ENCODE peak calls at places on chromosomes 7 and 10, in eight cellular contexts. T is right cardiac atrium, Y is astrocyte, D is sigmoid colon, B is foreskin fibroblast, W is PC-3, R is aorta, Z is body of pancreas. U is an unnamed sample.

GRCh38 chr7:158468225-158468624 is 119.4 kb downstream of the PTPRN2 start:
- DNase-seq in T (no peak), Y (no peak), D (no peak), B (no peak), W (no peak), R (no peak), Z (no peak), U (no peak)

GRCh38 chr7:95238252-95238938 is 85.9 kb downstream of the PON1 start:
- DNase-seq in T (no peak), Y (no peak), D (no peak), B (no peak), W (no peak), R (no peak), Z (no peak), U (no peak)

GRCh38 chr7:44395067-44395466 is 69.7 kb upstream of the CAMK2B start:
- DNase-seq in T (no peak), Y (no peak), D (no peak), B (no peak), W (no peak), R (no peak), Z (no peak), U (no peak)

GRCh38 chr10:133365461-133366129 is 7.6 kb downstream of the ECHS1 start:
- DNase-seq in T (no peak), Y (no peak), D (no peak), B (no peak), W (no peak), R (no peak), Z (no peak), U (no peak)

GRCh38 chr10:54843085-54843646 is 42.1 kb upstream of the PCDH15 start:
- DNase-seq in T (no peak), Y (no peak), D (no peak), B (no peak), W (no peak), R (no peak), Z (peak), U (no peak)

GRCh38 chr10:15182541-15183207 is 14.2 kb upstream of the NMT2 start:
- DNase-seq in T (no peak), Y (no peak), D (no peak), B (no peak), W (no peak), R (no peak), Z (no peak), U (no peak)

GRCh38 chr7:29485376-29486190 is 78.1 kb upstream of the PRR15 start:
- DNase-seq in T (no peak), Y (no peak), D (no peak), B (no peak), W (no peak), R (no peak), Z (no peak), U (no peak)

GRCh38 chr10:60798031-60798430 is 19.8 kb downstream of the CDK1 start:
- DNase-seq in T (no peak), Y (no peak), D (no peak), B (no peak), W (peak), R (no peak), Z (no peak), U (no peak)

GRCh38 chr10:44386546-44387052 is 1.7 kb upstream of the CXCL12 start:
- DNase-seq in T (peak), Y (no peak), D (peak), B (peak), W (peak), R (peak), Z (peak), U (peak)

GRCh38 chr7:123624527-123625183 is 23.0 kb downstream of the ASB15 start:
- DNase-seq in T (peak), Y (no peak), D (no peak), B (no peak), W (peak), R (peak), Z (peak), U (peak)

GRCh38 chr7:31883761-31884164 is 186.4 kb downstream of the PDE1C start:
- DNase-seq in T (peak), Y (peak), D (no peak), B (no peak), W (peak), R (no peak), Z (no peak), U (no peak)

GRCh38 chr10:103542764-103543616 is 49.5 kb downstream of the NEURL1 start:
- DNase-seq in T (peak), Y (peak), D (no peak), B (peak), W (peak), R (peak), Z (peak), U (no peak)

GRCh38 chr10:92822060-92822634 is 26.2 kb upstream of the EXOC6 start:
- DNase-seq in T (no peak), Y (peak), D (no peak), B (peak), W (peak), R (no peak), Z (no peak), U (no peak)

GRCh38 chr7:38704041-38704547 is 72.9 kb upstream of the AMPH start:
- DNase-seq in T (no peak), Y (no peak), D (no peak), B (no peak), W (peak), R (no peak), Z (no peak), U (no peak)

GRCh38 chr10:68327889-68328786 is 3.7 kb upstream of the HNRNPH3 start:
- DNase-seq in T (no peak), Y (peak), D (no peak), B (peak), W (no peak), R (no peak), Z (no peak), U (no peak)

GRCh38 chr10:89805599-89806013 is 104.2 kb downstream of the KIF20B start:
- DNase-seq in T (no peak), Y (no peak), D (no peak), B (no peak), W (no peak), R (no peak), Z (no peak), U (no peak)

GRCh38 chr7:43737467-43738127 is 8.3 kb upstream of the COA1 start:
- DNase-seq in T (no peak), Y (no peak), D (no peak), B (no peak), W (no peak), R (no peak), Z (no peak), U (no peak)

GRCh38 chr7:150903627-150904026 is 51.3 kb downstream of the AOC1 start:
- DNase-seq in T (peak), Y (peak), D (peak), B (peak), W (peak), R (peak), Z (peak), U (peak)

GRCh38 chr7:39686261-39686924 is 63.0 kb downstream of the RALA start:
- DNase-seq in T (no peak), Y (peak), D (no peak), B (no peak), W (no peak), R (no peak), Z (no peak), U (no peak)

GRCh38 chr10:6619663-6620062 is 39.6 kb upstream of the PRKCQ start:
- DNase-seq in T (no peak), Y (no peak), D (no peak), B (no peak), W (no peak), R (no peak), Z (no peak), U (no peak)

GRCh38 chr7:139231513-139232376 is 708 bp downstream of the UBN2 start:
- DNase-seq in T (peak), Y (no peak), D (peak), B (peak), W (peak), R (peak), Z (peak), U (peak)

GRCh38 chr10:89001024-89001423 is 10.4 kb downstream of the FAS start:
- DNase-seq in T (no peak), Y (no peak), D (no peak), B (no peak), W (no peak), R (no peak), Z (no peak), U (no peak)

GRCh38 chr10:59222788-59223187 is 46.3 kb downstream of the PHYHIPL start:
- DNase-seq in T (no peak), Y (peak), D (no peak), B (peak), W (no peak), R (no peak), Z (no peak), U (no peak)

GRCh38 chr7:25951414-25952276 is 200.4 kb upstream of the NFE2L3 start:
- DNase-seq in T (peak), Y (no peak), D (peak), B (no peak), W (no peak), R (peak), Z (peak), U (no peak)

GRCh38 chr10:29631049-29631339 is 3.8 kb downstream of the SVIL start:
- DNase-seq in T (no peak), Y (no peak), D (no peak), B (no peak), W (no peak), R (no peak), Z (no peak), U (no peak)
- H3K4me3 ChIP-seq in T (peak), Y (no peak), D (peak), B (no peak), W (peak), R (peak), Z (no peak), U (peak)

DNA sequence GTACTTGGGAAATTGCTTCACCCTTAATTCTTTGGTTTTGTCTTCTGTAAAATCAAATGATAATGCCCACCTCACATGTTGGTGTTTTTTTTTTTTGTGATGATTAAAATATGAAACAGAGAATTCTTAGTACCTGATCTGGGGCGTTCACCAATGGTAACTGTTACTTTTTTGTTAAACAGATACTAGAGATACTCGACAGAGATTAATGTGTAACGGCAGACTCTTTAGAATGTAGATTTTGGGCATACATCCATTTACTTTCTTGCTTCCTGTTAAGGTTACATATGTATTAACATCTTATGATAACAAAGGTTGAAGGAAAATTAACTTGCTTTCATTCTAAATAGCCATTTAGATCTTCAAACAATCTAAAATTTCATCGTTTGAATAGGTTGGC is 23.3 kb downstream of the PLXDC2 start:
- DNase-seq in T (no peak), Y (no peak), D (no peak), B (no peak), W (no peak), R (no peak), Z (no peak), U (no peak)
- H3K4me3 ChIP-seq in T (no peak), Y (no peak), D (no peak), B (no peak), W (no peak), R (no peak), Z (no peak), U (no peak)

GRCh38 chr7:45921699-45922519 is 837 bp upstream of the IGFBP3 start:
- DNase-seq in T (peak), Y (peak), D (no peak), B (peak), W (peak), R (peak), Z (peak), U (peak)

GRCh38 chr7:45922810-45923209 is 1.7 kb upstream of the IGFBP3 start:
- DNase-seq in T (no peak), Y (peak), D (no peak), B (no peak), W (peak), R (no peak), Z (no peak), U (no peak)

GRCh38 chr7:45924283-45924682 is 3.2 kb upstream of the IGFBP3 start:
- DNase-seq in T (peak), Y (peak), D (no peak), B (peak), W (peak), R (peak), Z (peak), U (no peak)

GRCh38 chr7:45923290-45923689 is 2.2 kb upstream of the IGFBP3 start:
- DNase-seq in T (peak), Y (peak), D (peak), B (peak), W (peak), R (peak), Z (peak), U (peak)

GRCh38 chr7:45923818-45924217 is 2.7 kb upstream of the IGFBP3 start:
- DNase-seq in T (no peak), Y (no peak), D (no peak), B (no peak), W (no peak), R (no peak), Z (no peak), U (no peak)
- H3K4me3 ChIP-seq in T (no peak), Y (no peak), D (no peak), B (no peak), W (no peak), R (no peak), Z (no peak), U (no peak)

GRCh38 chr10:79300711-79301110 is 46.6 kb upstream of the PPIF start:
- DNase-seq in T (no peak), Y (no peak), D (no peak), B (no peak), W (no peak), R (no peak), Z (no peak), U (no peak)
- H3K4me3 ChIP-seq in T (no peak), Y (no peak), D (no peak), B (no peak), W (no peak), R (no peak), Z (no peak), U (no peak)

GRCh38 chr7:854118-854775 is 22.0 kb downstream of the SUN1 start:
- DNase-seq in T (no peak), Y (no peak), D (no peak), B (no peak), W (no peak), R (no peak), Z (no peak), U (no peak)

GRCh38 chr7:857661-858060 is 18.7 kb upstream of the GET4 start:
- DNase-seq in T (no peak), Y (no peak), D (no peak), B (no peak), W (no peak), R (no peak), Z (no peak), U (no peak)

GRCh38 chr7:855686-856369 is 20.5 kb upstream of the GET4 start:
- DNase-seq in T (no peak), Y (no peak), D (no peak), B (no peak), W (no peak), R (no peak), Z (no peak), U (no peak)

GRCh38 chr7:859368-860030 is 16.9 kb upstream of the GET4 start:
- DNase-seq in T (no peak), Y (no peak), D (no peak), B (no peak), W (no peak), R (no peak), Z (no peak), U (no peak)

DNA sequence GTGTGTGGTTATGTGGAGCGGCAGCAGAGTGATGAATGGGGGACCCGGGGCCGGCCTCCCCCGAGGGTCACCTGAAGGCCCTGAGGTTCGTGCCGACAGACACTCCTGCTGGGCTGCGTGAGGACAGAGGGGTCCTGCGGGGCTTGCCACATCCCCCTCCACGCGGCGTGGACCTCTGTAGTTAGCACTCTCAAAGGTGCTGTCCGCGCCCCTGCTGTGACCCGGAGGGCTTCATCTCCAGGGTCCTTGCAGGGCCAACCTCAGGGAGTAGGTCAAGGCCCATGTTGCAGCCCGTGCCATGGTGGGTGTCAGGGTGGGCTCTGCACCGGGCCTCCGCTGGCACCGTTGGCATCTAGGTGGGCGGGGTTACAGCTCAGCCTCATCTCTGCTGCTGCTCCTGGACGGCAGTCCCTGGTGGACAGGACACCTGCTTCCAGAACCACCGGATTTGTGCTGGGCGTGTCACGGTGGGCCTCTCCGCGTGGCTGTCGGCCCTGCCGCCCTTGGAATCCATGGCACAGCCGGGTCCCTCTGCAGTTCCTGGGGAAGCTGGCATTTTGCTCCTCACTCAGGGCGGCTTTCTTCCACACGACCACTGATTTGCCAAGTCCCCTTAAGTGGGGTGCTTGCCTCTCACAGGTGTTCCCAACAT is 19.8 kb upstream of the GET4 start:
- DNase-seq in T (no peak), Y (no peak), D (no peak), B (no peak), W (no peak), R (no peak), Z (no peak), U (no peak)
- H3K4me3 ChIP-seq in T (no peak), Y (no peak), D (no peak), B (no peak), W (no peak), R (no peak), Z (no peak), U (no peak)

DNA sequence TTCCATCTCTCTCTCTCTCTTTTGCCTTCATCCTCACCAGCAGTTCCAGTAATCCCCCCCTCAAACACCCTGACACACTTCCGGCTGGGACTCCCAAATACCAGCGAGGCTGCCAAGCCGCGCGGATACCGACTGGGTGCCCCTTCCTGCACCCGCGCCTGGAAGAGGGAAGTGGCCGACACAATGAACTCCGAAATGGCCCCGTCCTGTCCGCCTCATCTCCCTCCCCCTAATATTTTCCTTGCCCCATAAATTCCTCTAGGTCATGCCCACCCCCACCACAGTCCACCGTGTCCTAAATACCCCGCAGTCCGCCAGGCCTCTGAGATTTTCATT is 1.8 kb upstream of the HOXA9 start:
- DNase-seq in T (no peak), Y (no peak), D (peak), B (peak), W (peak), R (peak), Z (no peak), U (peak)
- H3K4me3 ChIP-seq in T (no peak), Y (no peak), D (peak), B (peak), W (peak), R (no peak), Z (no peak), U (no peak)

GRCh38 chr7:5596896-5597246 is 173.2 kb upstream of the TNRC18 start:
- DNase-seq in T (no peak), Y (no peak), D (no peak), B (no peak), W (no peak), R (no peak), Z (no peak), U (no peak)

GRCh38 chr7:5599543-5600200 is 176.0 kb upstream of the TNRC18 start:
- DNase-seq in T (no peak), Y (no peak), D (no peak), B (no peak), W (no peak), R (no peak), Z (no peak), U (no peak)

GRCh38 chr7:5598261-5598761 is 174.7 kb upstream of the TNRC18 start:
- DNase-seq in T (no peak), Y (peak), D (peak), B (no peak), W (no peak), R (no peak), Z (no peak), U (no peak)

GRCh38 chr7:5597772-5598171 is 174.1 kb upstream of the TNRC18 start:
- DNase-seq in T (no peak), Y (peak), D (no peak), B (no peak), W (no peak), R (no peak), Z (no peak), U (no peak)

GRCh38 chr7:5598769-5599371 is 175.2 kb upstream of the TNRC18 start:
- DNase-seq in T (no peak), Y (no peak), D (no peak), B (no peak), W (no peak), R (no peak), Z (no peak), U (no peak)
- H3K4me3 ChIP-seq in T (no peak), Y (peak), D (no peak), B (no peak), W (no peak), R (no peak), Z (no peak), U (no peak)

GRCh38 chr10:117535045-117535751 is 7.3 kb upstream of the EMX2 start:
- DNase-seq in T (no peak), Y (no peak), D (no peak), B (no peak), W (no peak), R (peak), Z (no peak), U (no peak)

GRCh38 chr10:117533507-117534281 is 8.9 kb upstream of the EMX2 start:
- DNase-seq in T (no peak), Y (no peak), D (peak), B (no peak), W (no peak), R (no peak), Z (no peak), U (no peak)

GRCh38 chr10:117532451-117533107 is 10.0 kb upstream of the EMX2 start:
- DNase-seq in T (no peak), Y (no peak), D (peak), B (no peak), W (no peak), R (no peak), Z (no peak), U (no peak)

GRCh38 chr10:117535752-117536358 is 6.7 kb upstream of the EMX2 start:
- DNase-seq in T (no peak), Y (no peak), D (no peak), B (no peak), W (no peak), R (no peak), Z (no peak), U (no peak)

DNA sequence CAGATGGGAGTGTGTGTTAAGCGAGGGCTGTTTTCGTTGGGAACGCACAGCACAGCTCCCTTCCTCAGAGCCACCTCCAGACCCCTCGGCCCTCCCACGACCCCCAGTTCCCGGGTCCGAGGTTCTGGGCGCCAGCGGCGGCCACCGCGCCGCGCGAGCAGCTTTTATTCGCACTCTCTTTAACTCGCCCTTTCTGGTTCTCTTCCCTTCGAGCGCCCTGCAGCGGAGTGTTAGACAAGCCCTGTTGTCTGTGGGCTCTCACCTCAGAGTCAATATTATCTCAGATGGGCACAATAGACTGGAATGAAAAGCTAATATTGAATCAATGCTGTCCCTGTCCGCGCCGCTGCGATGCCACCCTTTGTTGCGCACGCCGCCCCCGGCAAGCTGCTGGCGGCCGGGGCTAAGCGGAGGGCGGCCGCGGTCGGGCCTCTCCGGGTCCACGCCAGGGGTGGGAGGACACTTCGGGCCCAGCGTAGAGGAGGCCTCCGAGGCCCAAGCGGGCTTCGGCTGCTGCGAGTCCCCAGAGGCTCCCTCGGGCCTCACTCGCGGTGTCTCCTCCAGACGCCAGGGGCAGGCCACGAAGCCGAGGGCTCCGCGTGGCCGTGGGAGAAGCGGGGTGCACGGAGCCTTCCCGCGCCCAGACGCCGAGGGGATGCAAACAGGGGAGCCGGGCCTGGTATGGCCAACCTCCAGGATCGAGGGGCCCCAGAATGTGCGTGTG is 8.1 kb upstream of the EMX2 start:
- DNase-seq in T (no peak), Y (no peak), D (no peak), B (no peak), W (no peak), R (no peak), Z (no peak), U (no peak)
- H3K4me3 ChIP-seq in T (peak), Y (no peak), D (no peak), B (no peak), W (no peak), R (no peak), Z (no peak), U (peak)

GRCh38 chr7:20795881-20796280 is 9.2 kb upstream of the SP8 start:
- DNase-seq in T (no peak), Y (no peak), D (no peak), B (no peak), W (no peak), R (no peak), Z (no peak), U (no peak)
- H3K4me3 ChIP-seq in T (no peak), Y (no peak), D (no peak), B (no peak), W (no peak), R (no peak), Z (no peak), U (no peak)

GRCh38 chr7:98686466-98687080 is 69.5 kb downstream of the NPTX2 start:
- DNase-seq in T (no peak), Y (no peak), D (no peak), B (no peak), W (no peak), R (no peak), Z (no peak), U (no peak)
- H3K4me3 ChIP-seq in T (no peak), Y (no peak), D (no peak), B (no peak), W (no peak), R (no peak), Z (no peak), U (no peak)

U was measured in left ventricle myocardium inferior.